ENCODE peak calls at places on chromosome 3, in six cellular contexts. One of them, this sample, is unnamed.

GRCh38 chr3:100245932-100246331 is 14.9 kb upstream of the TBC1D23 start:
- DNase-seq in astrocyte of the spinal cord: peak
- DNase-seq in suprapubic skin: no peak
- DNase-seq in hepatocyte: no peak
- DNase-seq in dorsolateral prefrontal cortex: no peak
- DNase-seq in activated B cell treated with CpG ODN at 0.5 μM for 24 hours: no peak
- DNase-seq in this sample: no peak

GRCh38 chr3:94001825-94002495 is 22.0 kb downstream of the ARL13B start:
- DNase-seq in astrocyte of the spinal cord: no peak
- DNase-seq in suprapubic skin: no peak
- DNase-seq in hepatocyte: no peak
- DNase-seq in dorsolateral prefrontal cortex: no peak
- DNase-seq in activated B cell treated with CpG ODN at 0.5 μM for 24 hours: no peak
- DNase-seq in this sample: no peak

GRCh38 chr3:22922317-22922716 is 280.8 kb upstream of the UBE2E2 start:
- DNase-seq in astrocyte of the spinal cord: peak
- DNase-seq in suprapubic skin: no peak
- DNase-seq in hepatocyte: no peak
- DNase-seq in dorsolateral prefrontal cortex: no peak
- DNase-seq in activated B cell treated with CpG ODN at 0.5 μM for 24 hours: no peak
- DNase-seq in this sample: no peak

GRCh38 chr3:12629560-12629959 is 34.4 kb downstream of the RAF1 start:
- DNase-seq in astrocyte of the spinal cord: peak
- DNase-seq in suprapubic skin: no peak
- DNase-seq in hepatocyte: no peak
- DNase-seq in dorsolateral prefrontal cortex: no peak
- DNase-seq in activated B cell treated with CpG ODN at 0.5 μM for 24 hours: no peak
- DNase-seq in this sample: no peak

GRCh38 chr3:126525853-126526667 is 2.1 kb downstream of the CHST13 start:
- DNase-seq in astrocyte of the spinal cord: no peak
- DNase-seq in suprapubic skin: no peak
- DNase-seq in hepatocyte: no peak
- DNase-seq in dorsolateral prefrontal cortex: no peak
- DNase-seq in activated B cell treated with CpG ODN at 0.5 μM for 24 hours: no peak
- DNase-seq in this sample: no peak

GRCh38 chr3:66583646-66584045 is 82.8 kb upstream of the LRIG1 start:
- DNase-seq in astrocyte of the spinal cord: no peak
- DNase-seq in suprapubic skin: no peak
- DNase-seq in hepatocyte: no peak
- DNase-seq in dorsolateral prefrontal cortex: no peak
- DNase-seq in activated B cell treated with CpG ODN at 0.5 μM for 24 hours: no peak
- DNase-seq in this sample: no peak

GRCh38 chr3:159126261-159127020 is 324.6 kb downstream of the MFSD1 start:
- DNase-seq in astrocyte of the spinal cord: peak
- DNase-seq in suprapubic skin: no peak
- DNase-seq in hepatocyte: no peak
- DNase-seq in dorsolateral prefrontal cortex: no peak
- DNase-seq in activated B cell treated with CpG ODN at 0.5 μM for 24 hours: no peak
- DNase-seq in this sample: no peak

GRCh38 chr3:72185549-72186484 is 400.9 kb upstream of the PROK2 start:
- DNase-seq in astrocyte of the spinal cord: peak
- DNase-seq in suprapubic skin: no peak
- DNase-seq in hepatocyte: peak
- DNase-seq in dorsolateral prefrontal cortex: no peak
- DNase-seq in activated B cell treated with CpG ODN at 0.5 μM for 24 hours: no peak
- DNase-seq in this sample: no peak

GRCh38 chr3:179015551-179016020 is 56.0 kb downstream of the ZMAT3 start:
- DNase-seq in astrocyte of the spinal cord: peak
- DNase-seq in suprapubic skin: no peak
- DNase-seq in hepatocyte: peak
- DNase-seq in dorsolateral prefrontal cortex: peak
- DNase-seq in activated B cell treated with CpG ODN at 0.5 μM for 24 hours: no peak
- DNase-seq in this sample: peak

GRCh38 chr3:170488802-170489201 is 70.1 kb downstream of the CLDN11 start:
- DNase-seq in astrocyte of the spinal cord: peak
- DNase-seq in suprapubic skin: no peak
- DNase-seq in hepatocyte: peak
- DNase-seq in dorsolateral prefrontal cortex: no peak
- DNase-seq in activated B cell treated with CpG ODN at 0.5 μM for 24 hours: no peak
- DNase-seq in this sample: no peak

GRCh38 chr3:128665362-128666021 is 14.9 kb upstream of the RPN1 start:
- DNase-seq in astrocyte of the spinal cord: no peak
- DNase-seq in suprapubic skin: no peak
- DNase-seq in hepatocyte: no peak
- DNase-seq in dorsolateral prefrontal cortex: no peak
- DNase-seq in activated B cell treated with CpG ODN at 0.5 μM for 24 hours: no peak
- DNase-seq in this sample: peak

GRCh38 chr3:50008931-50009330 is 69.0 kb downstream of the RBM6 start:
- DNase-seq in astrocyte of the spinal cord: peak
- DNase-seq in suprapubic skin: no peak
- DNase-seq in hepatocyte: no peak
- DNase-seq in dorsolateral prefrontal cortex: no peak
- DNase-seq in activated B cell treated with CpG ODN at 0.5 μM for 24 hours: no peak
- DNase-seq in this sample: no peak

GRCh38 chr3:16013563-16013962 is 160.9 kb upstream of the GALNT15 start:
- DNase-seq in astrocyte of the spinal cord: peak
- DNase-seq in suprapubic skin: no peak
- DNase-seq in hepatocyte: no peak
- DNase-seq in dorsolateral prefrontal cortex: no peak
- DNase-seq in activated B cell treated with CpG ODN at 0.5 μM for 24 hours: no peak
- DNase-seq in this sample: no peak

GRCh38 chr3:186137051-186137685 is 28.3 kb upstream of the ETV5 start:
- DNase-seq in astrocyte of the spinal cord: no peak
- DNase-seq in suprapubic skin: no peak
- DNase-seq in hepatocyte: no peak
- DNase-seq in dorsolateral prefrontal cortex: no peak
- DNase-seq in activated B cell treated with CpG ODN at 0.5 μM for 24 hours: no peak
- DNase-seq in this sample: no peak

GRCh38 chr3:12303532-12303931 is 14.7 kb downstream of the PPARG start:
- DNase-seq in astrocyte of the spinal cord: peak
- DNase-seq in suprapubic skin: no peak
- DNase-seq in hepatocyte: no peak
- DNase-seq in dorsolateral prefrontal cortex: no peak
- DNase-seq in activated B cell treated with CpG ODN at 0.5 μM for 24 hours: no peak
- DNase-seq in this sample: no peak

GRCh38 chr3:36663666-36664291 is 100.6 kb downstream of the DCLK3 start:
- DNase-seq in astrocyte of the spinal cord: peak
- DNase-seq in suprapubic skin: no peak
- DNase-seq in hepatocyte: no peak
- DNase-seq in dorsolateral prefrontal cortex: no peak
- DNase-seq in activated B cell treated with CpG ODN at 0.5 μM for 24 hours: no peak
- DNase-seq in this sample: peak

GRCh38 chr3:188051801-188052228 is 102.1 kb upstream of the LPP start:
- DNase-seq in astrocyte of the spinal cord: no peak
- DNase-seq in suprapubic skin: peak
- DNase-seq in hepatocyte: no peak
- DNase-seq in dorsolateral prefrontal cortex: no peak
- DNase-seq in activated B cell treated with CpG ODN at 0.5 μM for 24 hours: no peak
- DNase-seq in this sample: no peak

GRCh38 chr3:52190294-52190841 is 7.6 kb upstream of the ALAS1 start:
- DNase-seq in astrocyte of the spinal cord: peak
- DNase-seq in suprapubic skin: no peak
- DNase-seq in hepatocyte: no peak
- DNase-seq in dorsolateral prefrontal cortex: no peak
- DNase-seq in activated B cell treated with CpG ODN at 0.5 μM for 24 hours: no peak
- DNase-seq in this sample: no peak

GRCh38 chr3:42653560-42654330 is at the start of gene ZBTB47:
- DNase-seq in astrocyte of the spinal cord: no peak
- DNase-seq in suprapubic skin: peak
- DNase-seq in hepatocyte: peak
- DNase-seq in dorsolateral prefrontal cortex: no peak
- DNase-seq in activated B cell treated with CpG ODN at 0.5 μM for 24 hours: no peak
- DNase-seq in this sample: no peak

GRCh38 chr3:65751123-65751700 is 287.5 kb downstream of the MAGI1 start:
- DNase-seq in astrocyte of the spinal cord: peak
- DNase-seq in suprapubic skin: no peak
- DNase-seq in hepatocyte: peak
- DNase-seq in dorsolateral prefrontal cortex: peak
- DNase-seq in activated B cell treated with CpG ODN at 0.5 μM for 24 hours: no peak
- DNase-seq in this sample: peak

GRCh38 chr3:181379278-181379677 is 332.4 kb upstream of the SOX2 start:
- DNase-seq in astrocyte of the spinal cord: no peak
- DNase-seq in suprapubic skin: no peak
- DNase-seq in hepatocyte: no peak
- DNase-seq in dorsolateral prefrontal cortex: no peak
- DNase-seq in activated B cell treated with CpG ODN at 0.5 μM for 24 hours: no peak
- DNase-seq in this sample: no peak

GRCh38 chr3:37997791-37998370 is 7.3 kb downstream of the VILL start:
- DNase-seq in astrocyte of the spinal cord: no peak
- DNase-seq in suprapubic skin: no peak
- DNase-seq in hepatocyte: no peak
- DNase-seq in dorsolateral prefrontal cortex: no peak
- DNase-seq in activated B cell treated with CpG ODN at 0.5 μM for 24 hours: no peak
- DNase-seq in this sample: no peak

GRCh38 chr3:61181874-61182273 is 69.4 kb downstream of the FHIT start:
- DNase-seq in astrocyte of the spinal cord: peak
- DNase-seq in suprapubic skin: no peak
- DNase-seq in hepatocyte: peak
- DNase-seq in dorsolateral prefrontal cortex: no peak
- DNase-seq in activated B cell treated with CpG ODN at 0.5 μM for 24 hours: no peak
- DNase-seq in this sample: peak

DNA sequence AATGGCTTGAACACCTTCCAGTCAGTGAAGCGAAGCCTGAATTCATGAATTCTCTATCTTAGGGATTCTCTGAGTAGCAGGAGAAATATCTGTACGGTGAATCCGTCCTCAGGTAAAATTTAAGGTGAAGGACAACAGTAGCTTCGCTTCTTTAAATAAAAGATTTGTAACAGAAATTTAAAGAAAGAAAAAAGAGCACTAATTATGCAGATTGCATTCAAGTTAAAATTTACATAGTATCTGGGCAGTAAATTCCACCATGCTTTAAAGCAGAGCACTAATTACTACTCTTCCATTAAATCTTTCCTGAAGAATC is 282.6 kb downstream of the FGF12 start:
- DNase-seq in astrocyte of the spinal cord: no peak
- DNase-seq in suprapubic skin: no peak
- DNase-seq in hepatocyte: no peak
- DNase-seq in dorsolateral prefrontal cortex: no peak
- DNase-seq in activated B cell treated with CpG ODN at 0.5 μM for 24 hours: no peak
- DNase-seq in this sample: no peak
- TF ChIP-seq CTCF in astrocyte of the spinal cord: no peak
- TF ChIP-seq CTCF in suprapubic skin: no peak
- TF ChIP-seq CTCF in hepatocyte: no peak
- TF ChIP-seq CTCF in dorsolateral prefrontal cortex: no peak
- TF ChIP-seq CTCF in activated B cell treated with CpG ODN at 0.5 μM for 24 hours: peak
- TF ChIP-seq CTCF in this sample: no peak

GRCh38 chr3:177622520-177622919 is 425.2 kb upstream of the TBL1XR1 start:
- DNase-seq in astrocyte of the spinal cord: no peak
- DNase-seq in suprapubic skin: no peak
- DNase-seq in hepatocyte: no peak
- DNase-seq in dorsolateral prefrontal cortex: no peak
- DNase-seq in activated B cell treated with CpG ODN at 0.5 μM for 24 hours: no peak
- DNase-seq in this sample: no peak
- TF ChIP-seq CTCF in astrocyte of the spinal cord: no peak
- TF ChIP-seq CTCF in suprapubic skin: no peak
- TF ChIP-seq CTCF in hepatocyte: no peak
- TF ChIP-seq CTCF in dorsolateral prefrontal cortex: no peak
- TF ChIP-seq CTCF in activated B cell treated with CpG ODN at 0.5 μM for 24 hours: no peak
- TF ChIP-seq CTCF in this sample: no peak

GRCh38 chr3:79032686-79033318 is 735.0 kb downstream of the ROBO1 start:
- DNase-seq in astrocyte of the spinal cord: peak
- DNase-seq in suprapubic skin: no peak
- DNase-seq in hepatocyte: peak
- DNase-seq in dorsolateral prefrontal cortex: peak
- DNase-seq in activated B cell treated with CpG ODN at 0.5 μM for 24 hours: no peak
- DNase-seq in this sample: peak
- TF ChIP-seq CTCF in astrocyte of the spinal cord: peak
- TF ChIP-seq CTCF in suprapubic skin: peak
- TF ChIP-seq CTCF in hepatocyte: peak
- TF ChIP-seq CTCF in dorsolateral prefrontal cortex: peak
- TF ChIP-seq CTCF in activated B cell treated with CpG ODN at 0.5 μM for 24 hours: no peak
- TF ChIP-seq CTCF in this sample: peak

GRCh38 chr3:176354843-176355242 is 842.4 kb downstream of the TBL1XR1 start:
- DNase-seq in astrocyte of the spinal cord: no peak
- DNase-seq in suprapubic skin: no peak
- DNase-seq in hepatocyte: no peak
- DNase-seq in dorsolateral prefrontal cortex: no peak
- DNase-seq in activated B cell treated with CpG ODN at 0.5 μM for 24 hours: no peak
- DNase-seq in this sample: no peak

GRCh38 chr3:176362191-176362731 is 835.0 kb downstream of the TBL1XR1 start:
- DNase-seq in astrocyte of the spinal cord: no peak
- DNase-seq in suprapubic skin: no peak
- DNase-seq in hepatocyte: peak
- DNase-seq in dorsolateral prefrontal cortex: no peak
- DNase-seq in activated B cell treated with CpG ODN at 0.5 μM for 24 hours: no peak
- DNase-seq in this sample: no peak

GRCh38 chr3:176357891-176358290 is 839.4 kb downstream of the TBL1XR1 start:
- DNase-seq in astrocyte of the spinal cord: no peak
- DNase-seq in suprapubic skin: no peak
- DNase-seq in hepatocyte: no peak
- DNase-seq in dorsolateral prefrontal cortex: no peak
- DNase-seq in activated B cell treated with CpG ODN at 0.5 μM for 24 hours: no peak
- DNase-seq in this sample: no peak

DNA sequence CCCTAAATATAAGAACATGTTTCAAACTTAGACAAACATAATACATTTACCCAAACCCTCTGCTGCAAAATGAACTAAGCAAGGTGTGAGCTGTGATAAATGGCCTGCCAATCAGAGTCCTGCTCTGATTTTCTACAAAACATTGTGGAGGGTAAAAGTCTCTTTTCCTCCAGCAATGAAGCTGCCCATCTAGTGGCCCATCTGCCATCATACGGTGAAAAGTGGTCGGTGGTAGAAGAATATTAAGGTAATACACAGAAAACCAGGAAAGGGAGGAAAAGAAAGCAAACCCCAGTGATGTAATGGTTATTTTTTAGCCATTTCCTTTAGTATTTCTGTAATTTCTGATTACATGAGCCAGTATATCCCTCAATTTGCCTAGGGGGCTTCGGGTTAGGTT is 838.1 kb downstream of the TBL1XR1 start:
- DNase-seq in astrocyte of the spinal cord: no peak
- DNase-seq in suprapubic skin: no peak
- DNase-seq in hepatocyte: no peak
- DNase-seq in dorsolateral prefrontal cortex: no peak
- DNase-seq in activated B cell treated with CpG ODN at 0.5 μM for 24 hours: no peak
- DNase-seq in this sample: no peak
- TF ChIP-seq CTCF in astrocyte of the spinal cord: no peak
- TF ChIP-seq CTCF in suprapubic skin: no peak
- TF ChIP-seq CTCF in hepatocyte: peak
- TF ChIP-seq CTCF in dorsolateral prefrontal cortex: no peak
- TF ChIP-seq CTCF in activated B cell treated with CpG ODN at 0.5 μM for 24 hours: no peak
- TF ChIP-seq CTCF in this sample: peak

GRCh38 chr3:4672727-4673126 is 179.6 kb downstream of the ITPR1 start:
- DNase-seq in astrocyte of the spinal cord: no peak
- DNase-seq in suprapubic skin: no peak
- DNase-seq in hepatocyte: no peak
- DNase-seq in dorsolateral prefrontal cortex: no peak
- DNase-seq in activated B cell treated with CpG ODN at 0.5 μM for 24 hours: no peak
- DNase-seq in this sample: no peak

GRCh38 chr3:4674216-4674615 is 181.1 kb downstream of the ITPR1 start:
- DNase-seq in astrocyte of the spinal cord: peak
- DNase-seq in suprapubic skin: no peak
- DNase-seq in hepatocyte: no peak
- DNase-seq in dorsolateral prefrontal cortex: no peak
- DNase-seq in activated B cell treated with CpG ODN at 0.5 μM for 24 hours: no peak
- DNase-seq in this sample: no peak

GRCh38 chr3:4666078-4666477 is 172.9 kb downstream of the ITPR1 start:
- DNase-seq in astrocyte of the spinal cord: no peak
- DNase-seq in suprapubic skin: no peak
- DNase-seq in hepatocyte: no peak
- DNase-seq in dorsolateral prefrontal cortex: no peak
- DNase-seq in activated B cell treated with CpG ODN at 0.5 μM for 24 hours: no peak
- DNase-seq in this sample: no peak

GRCh38 chr3:4665197-4665596 is 172.0 kb downstream of the ITPR1 start:
- DNase-seq in astrocyte of the spinal cord: peak
- DNase-seq in suprapubic skin: no peak
- DNase-seq in hepatocyte: no peak
- DNase-seq in dorsolateral prefrontal cortex: no peak
- DNase-seq in activated B cell treated with CpG ODN at 0.5 μM for 24 hours: no peak
- DNase-seq in this sample: no peak

GRCh38 chr3:4670352-4670751 is 177.2 kb downstream of the ITPR1 start:
- DNase-seq in astrocyte of the spinal cord: no peak
- DNase-seq in suprapubic skin: no peak
- DNase-seq in hepatocyte: no peak
- DNase-seq in dorsolateral prefrontal cortex: no peak
- DNase-seq in activated B cell treated with CpG ODN at 0.5 μM for 24 hours: no peak
- DNase-seq in this sample: no peak
- TF ChIP-seq CTCF in astrocyte of the spinal cord: peak
- TF ChIP-seq CTCF in suprapubic skin: no peak
- TF ChIP-seq CTCF in hepatocyte: peak
- TF ChIP-seq CTCF in dorsolateral prefrontal cortex: no peak
- TF ChIP-seq CTCF in activated B cell treated with CpG ODN at 0.5 μM for 24 hours: no peak
- TF ChIP-seq CTCF in this sample: no peak